ENCODE peak calls at places on chromosomes 16 and 17, in four cellular contexts. One of them, this sample, is unnamed.

GRCh38 chr17:81370304-81370703 is 25.0 kb upstream of the BAHCC1 start:
- DNase-seq in K562: no peak
- DNase-seq in GM12878: no peak
- DNase-seq in GM12891: no peak
- DNase-seq in this sample: no peak

GRCh38 chr17:77471984-77472836 is 331.4 kb downstream of the SEC14L1 start:
- DNase-seq in GM12891: no peak
- DNase-seq in K562: peak
- DNase-seq in GM12878: no peak
- DNase-seq in this sample: peak

GRCh38 chr17:27293359-27293897 is 486 bp upstream of the WSB1 start:
- DNase-seq in K562: peak
- DNase-seq in GM12878: no peak
- DNase-seq in GM12891: no peak
- DNase-seq in this sample: no peak

GRCh38 chr17:49452173-49452572 is 37.5 kb upstream of the PHB1 start:
- DNase-seq in GM12891: no peak
- DNase-seq in K562: peak
- DNase-seq in GM12878: no peak
- DNase-seq in this sample: peak

GRCh38 chr17:30005709-30006320 is 64.4 kb downstream of the EFCAB5 start:
- DNase-seq in GM12891: no peak
- DNase-seq in GM12878: no peak
- DNase-seq in K562: peak
- DNase-seq in this sample: no peak

GRCh38 chr16:57959121-57959520 is 11.8 kb downstream of the CNGB1 start:
- DNase-seq in GM12891: no peak
- DNase-seq in GM12878: no peak
- DNase-seq in K562: no peak
- DNase-seq in this sample: no peak

GRCh38 chr16:50261160-50261706 is 5.1 kb upstream of the ADCY7 start:
- DNase-seq in GM12891: no peak
- DNase-seq in GM12878: no peak
- DNase-seq in K562: no peak
- DNase-seq in this sample: no peak

GRCh38 chr17:14923981-14924380 is 341.1 kb downstream of the PMP22 start:
- DNase-seq in GM12878: no peak
- DNase-seq in K562: no peak
- DNase-seq in GM12891: no peak
- DNase-seq in this sample: no peak

GRCh38 chr16:12392585-12393089 is 411.1 kb downstream of the CPPED1 start:
- DNase-seq in GM12878: no peak
- DNase-seq in GM12891: no peak
- DNase-seq in K562: no peak
- DNase-seq in this sample: no peak

GRCh38 chr16:78932395-78932794 is 668.1 kb downstream of the MAF start:
- DNase-seq in GM12878: no peak
- DNase-seq in GM12891: no peak
- DNase-seq in K562: no peak
- DNase-seq in this sample: no peak

GRCh38 chr16:3020247-3020603 is at the start of gene TNFRSF12A:
- DNase-seq in K562: peak
- DNase-seq in GM12878: no peak
- DNase-seq in GM12891: peak
- DNase-seq in this sample: no peak

GRCh38 chr16:80142276-80142675 is 398.5 kb upstream of the DYNLRB2 start:
- DNase-seq in GM12878: no peak
- DNase-seq in GM12891: no peak
- DNase-seq in K562: no peak
- DNase-seq in this sample: no peak

GRCh38 chr17:45342871-45343526 is 26.2 kb upstream of the MAP3K14 start:
- DNase-seq in GM12891: no peak
- DNase-seq in GM12878: no peak
- DNase-seq in K562: no peak
- DNase-seq in this sample: no peak

GRCh38 chr17:27471321-27472269 is 15.3 kb downstream of the KSR1 start:
- DNase-seq in K562: peak
- DNase-seq in GM12878: peak
- DNase-seq in GM12891: no peak
- DNase-seq in this sample: no peak

DNA sequence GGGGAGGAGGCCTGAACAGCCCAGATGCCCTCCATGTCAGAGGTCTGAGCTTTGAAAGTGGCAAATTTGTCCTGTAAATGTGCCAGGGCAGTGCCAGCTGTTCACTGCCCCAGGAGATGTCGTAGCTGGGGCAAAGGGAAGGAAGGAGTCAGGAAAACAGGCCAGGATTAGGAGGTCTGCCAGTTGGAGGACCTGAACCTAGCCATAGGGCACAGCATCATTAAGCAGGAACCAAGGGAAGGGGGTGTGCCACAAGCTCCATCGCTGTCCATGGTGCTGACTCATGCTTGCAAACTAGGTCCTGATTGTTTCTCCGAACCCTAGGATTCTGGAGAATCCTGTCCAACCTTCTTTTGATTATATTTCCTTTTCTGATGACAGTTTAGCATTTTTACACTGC is 124.2 kb downstream of the TMEM132E start:
- DNase-seq in GM12878: no peak
- DNase-seq in GM12891: no peak
- DNase-seq in K562: peak
- DNase-seq in this sample: peak
- TF ChIP-seq SPI1 in GM12878: no peak
- TF ChIP-seq SPI1 in GM12891: no peak
- TF ChIP-seq SPI1 in K562: no peak
- TF ChIP-seq SPI1 in this sample: no peak

DNA sequence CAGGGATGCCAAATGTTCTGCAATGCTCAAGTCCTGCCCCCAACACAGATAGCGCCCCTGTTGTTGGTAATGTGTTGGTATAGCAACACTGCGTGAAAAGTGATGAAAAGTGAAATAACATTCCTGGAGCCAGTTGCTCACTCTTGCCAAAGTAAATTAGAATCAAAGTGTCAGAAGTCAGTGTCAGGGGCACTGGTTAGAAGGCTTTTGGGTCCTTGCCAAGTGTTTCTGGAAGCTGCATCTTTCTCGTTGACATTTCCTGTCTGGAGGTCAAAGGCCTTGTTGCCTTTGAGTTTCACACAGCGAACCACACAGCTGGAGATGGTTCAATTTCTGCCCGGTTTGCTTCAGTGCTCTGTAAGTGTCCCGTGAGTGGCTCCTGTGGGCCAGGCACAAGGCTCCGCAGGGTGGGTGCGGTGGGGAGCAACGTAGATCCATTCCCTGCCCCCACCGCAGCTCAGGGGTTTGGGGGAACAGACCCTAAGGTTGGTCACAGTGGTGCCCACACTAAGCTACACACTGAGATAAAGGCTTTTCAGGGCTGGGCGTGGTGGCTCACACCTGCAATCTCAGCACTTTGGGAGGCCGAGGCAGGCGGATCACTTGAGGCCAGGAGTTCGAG is 3.6 kb upstream of the SLC16A5 start:
- DNase-seq in GM12878: no peak
- DNase-seq in GM12891: no peak
- DNase-seq in K562: peak
- DNase-seq in this sample: no peak
- TF ChIP-seq SPI1 in GM12878: no peak
- TF ChIP-seq SPI1 in GM12891: no peak
- TF ChIP-seq SPI1 in K562: no peak
- TF ChIP-seq SPI1 in this sample: no peak

GRCh38 chr16:69483611-69484010 is 59.2 kb downstream of the CYB5B start:
- DNase-seq in K562: no peak
- DNase-seq in GM12878: no peak
- DNase-seq in GM12891: no peak
- DNase-seq in this sample: no peak

GRCh38 chr16:69485361-69485760 is 60.9 kb downstream of the CYB5B start:
- DNase-seq in K562: no peak
- DNase-seq in GM12878: no peak
- DNase-seq in GM12891: no peak
- DNase-seq in this sample: no peak

GRCh38 chr16:69479806-69480205 is 55.4 kb downstream of the CYB5B start:
- DNase-seq in K562: no peak
- DNase-seq in GM12891: no peak
- DNase-seq in GM12878: no peak
- DNase-seq in this sample: no peak

GRCh38 chr16:69481901-69482341 is 57.5 kb downstream of the CYB5B start:
- DNase-seq in GM12878: no peak
- DNase-seq in K562: peak
- DNase-seq in GM12891: no peak
- DNase-seq in this sample: no peak

GRCh38 chr16:69482410-69482951 is 58.1 kb downstream of the CYB5B start:
- DNase-seq in GM12891: no peak
- DNase-seq in GM12878: no peak
- DNase-seq in K562: no peak
- DNase-seq in this sample: no peak
- TF ChIP-seq SPI1 in GM12891: no peak
- TF ChIP-seq SPI1 in GM12878: no peak
- TF ChIP-seq SPI1 in K562: no peak
- TF ChIP-seq SPI1 in this sample: no peak

GRCh38 chr17:8005951-8006730 is 3.7 kb downstream of the GUCY2D start:
- DNase-seq in GM12878: no peak
- DNase-seq in GM12891: peak
- DNase-seq in K562: no peak
- DNase-seq in this sample: no peak

GRCh38 chr17:8005357-8005756 is 2.9 kb downstream of the GUCY2D start:
- DNase-seq in GM12891: no peak
- DNase-seq in GM12878: no peak
- DNase-seq in K562: no peak
- DNase-seq in this sample: no peak

GRCh38 chr17:8002646-8003593 is 505 bp downstream of the GUCY2D start:
- DNase-seq in K562: no peak
- DNase-seq in GM12891: no peak
- DNase-seq in GM12878: no peak
- DNase-seq in this sample: no peak

GRCh38 chr17:8003594-8004181 is 1.3 kb downstream of the GUCY2D start:
- DNase-seq in K562: no peak
- DNase-seq in GM12891: no peak
- DNase-seq in GM12878: no peak
- DNase-seq in this sample: no peak

GRCh38 chr17:8004899-8005298 is 2.5 kb downstream of the GUCY2D start:
- DNase-seq in K562: no peak
- DNase-seq in GM12878: no peak
- DNase-seq in GM12891: no peak
- DNase-seq in this sample: no peak
- TF ChIP-seq SPI1 in K562: no peak
- TF ChIP-seq SPI1 in GM12878: no peak
- TF ChIP-seq SPI1 in GM12891: no peak
- TF ChIP-seq SPI1 in this sample: no peak

GRCh38 chr17:82748756-82749155 is 3.1 kb upstream of the TBCD start:
- DNase-seq in GM12891: no peak
- DNase-seq in GM12878: no peak
- DNase-seq in K562: no peak
- DNase-seq in this sample: no peak

GRCh38 chr17:82740906-82741759 is 5.7 kb downstream of the FN3K start:
- DNase-seq in K562: peak
- DNase-seq in GM12891: no peak
- DNase-seq in GM12878: no peak
- DNase-seq in this sample: no peak

GRCh38 chr17:82750241-82750905 is 1.5 kb upstream of the TBCD start:
- DNase-seq in GM12878: no peak
- DNase-seq in GM12891: no peak
- DNase-seq in K562: no peak
- DNase-seq in this sample: no peak

GRCh38 chr17:82743344-82744219 is 8.2 kb downstream of the FN3K start:
- DNase-seq in K562: no peak
- DNase-seq in GM12878: no peak
- DNase-seq in GM12891: no peak
- DNase-seq in this sample: no peak

DNA sequence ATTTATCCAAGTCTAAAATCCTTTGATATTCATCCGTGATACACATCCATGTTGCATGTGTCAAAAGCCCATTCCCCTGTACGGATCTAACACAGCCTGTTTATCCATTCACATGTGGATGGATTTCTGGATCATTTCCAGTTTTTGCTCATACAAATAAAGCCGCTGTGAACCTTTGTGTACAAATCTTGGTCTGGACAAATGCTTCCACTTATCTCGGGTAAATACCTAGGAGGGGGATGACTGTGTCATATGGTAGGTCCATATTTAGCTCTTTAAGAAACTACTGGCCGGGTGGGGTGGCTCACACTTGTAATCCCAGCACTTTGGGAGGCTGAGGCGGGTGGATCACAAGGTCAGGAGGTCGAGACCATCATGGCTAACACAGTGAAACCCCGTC is 6.3 kb upstream of the TBCD start:
- DNase-seq in K562: no peak
- DNase-seq in GM12891: no peak
- DNase-seq in GM12878: no peak
- DNase-seq in this sample: no peak
- TF ChIP-seq SPI1 in K562: no peak
- TF ChIP-seq SPI1 in GM12891: no peak
- TF ChIP-seq SPI1 in GM12878: no peak
- TF ChIP-seq SPI1 in this sample: no peak

This sample was measured in HL-60.